ENCODE peak calls at places on chromosomes 11 and 22, in nine cellular contexts. E is GM12878, Z is IMR-90, R is mammary epithelial cell, B is neural progenitor cell, G is GM23248, C is PC-9, J is hepatocyte, O is MM.1S. Y is an unnamed sample.

GRCh38 chr11:10305262-10305963 is 540 bp downstream of the ADM start:
- DNase-seq in E (no peak), Z (peak; percentile 9), R (peak; percentile 56), B (peak; percentile 74), G (peak; percentile 84), C (peak; percentile 34), J (peak; percentile 78), O (peak; percentile 20), Y (peak; percentile 55)

GRCh38 chr11:65777821-65778361 is 2.9 kb downstream of the AP5B1 start:
- DNase-seq in E (no peak), Z (no peak), R (no peak), B (no peak), G (no peak), C (no peak), J (peak; percentile 5), O (no peak), Y (no peak)

GRCh38 chr11:6249822-6250555 is 9.6 kb upstream of the CCKBR start:
- DNase-seq in E (no peak), Z (peak; percentile 85), R (peak; percentile 77), B (no peak), G (peak; percentile 92), C (peak; percentile 45), J (peak; percentile 78), O (no peak), Y (no peak)

GRCh38 chr11:10288316-10288715 is 5.7 kb downstream of the SBF2 start:
- DNase-seq in E (no peak), Z (no peak), R (no peak), B (no peak), G (no peak), C (no peak), J (no peak), O (peak; percentile 20), Y (no peak)

GRCh38 chr11:114346709-114347141 is 50.5 kb downstream of the NNMT start:
- DNase-seq in E (no peak), Z (no peak), R (no peak), B (no peak), G (no peak), C (no peak), J (no peak), O (peak; percentile 21), Y (no peak)

GRCh38 chr22:44726439-44726838 is 24.4 kb downstream of the PRR5 start:
- DNase-seq in E (no peak), Z (no peak), R (no peak), B (no peak), G (no peak), C (no peak), J (no peak), O (no peak), Y (no peak)

GRCh38 chr22:24542641-24543040 is 12.3 kb downstream of the GUCD1 start:
- DNase-seq in E (no peak), Z (no peak), R (no peak), B (no peak), G (no peak), C (no peak), J (no peak), O (no peak), Y (no peak)

GRCh38 chr22:37604074-37604473 is 4.6 kb upstream of the GGA1 start:
- DNase-seq in E (no peak), Z (no peak), R (no peak), B (no peak), G (no peak), C (no peak), J (no peak), O (no peak), Y (no peak)

GRCh38 chr11:120283124-120283523 is 42.0 kb upstream of the TLCD5 start:
- DNase-seq in E (no peak), Z (no peak), R (no peak), B (no peak), G (no peak), C (no peak), J (no peak), O (no peak), Y (no peak)

GRCh38 chr11:120280566-120281160 is 40.7 kb downstream of the POU2F3 start:
- DNase-seq in E (no peak), Z (no peak), R (no peak), B (no peak), G (no peak), C (peak; percentile 54), J (peak; percentile 29), O (no peak), Y (no peak)

GRCh38 chr11:120284272-120284671 is 40.8 kb upstream of the TLCD5 start:
- DNase-seq in E (no peak), Z (no peak), R (no peak), B (no peak), G (no peak), C (no peak), J (no peak), O (no peak), Y (no peak)

GRCh38 chr11:120279490-120279889 is 39.5 kb downstream of the POU2F3 start:
- DNase-seq in E (no peak), Z (no peak), R (no peak), B (no peak), G (no peak), C (peak; percentile 16), J (no peak), O (no peak), Y (no peak)

GRCh38 chr11:120281161-120281795 is 41.3 kb downstream of the POU2F3 start:
- DNase-seq in E (no peak), Z (no peak), R (no peak), B (no peak), G (no peak), C (no peak), J (no peak), O (no peak), Y (no peak)
- H4K20me1 ChIP-seq in E (no peaks in the 10 kb centered on the region), Z (no peaks in the 10 kb centered on the region), R (no peaks in the 10 kb centered on the region), B (no peaks in the 10 kb centered on the region), G (no peaks in the 10 kb centered on the region), C (no peaks in the 10 kb centered on the region), J (no peaks in the 10 kb centered on the region), O (no peaks in the 10 kb centered on the region), Y (no peaks in the 10 kb centered on the region)

GRCh38 chr11:63877658-63878241 is 38.8 kb downstream of the MARK2 start:
- DNase-seq in E (no peak), Z (no peak), R (no peak), B (no peak), G (no peak), C (no peak), J (no peak), O (no peak), Y (no peak)

GRCh38 chr11:63876616-63877015 is 37.7 kb downstream of the MARK2 start:
- DNase-seq in E (no peak), Z (no peak), R (no peak), B (no peak), G (no peak), C (no peak), J (no peak), O (no peak), Y (no peak)

GRCh38 chr11:63880031-63880841 is 36.7 kb downstream of the RCOR2 start:
- DNase-seq in E (no peak), Z (peak; percentile 82), R (peak; percentile 48), B (peak; percentile 28), G (peak; percentile 82), C (no peak), J (no peak), O (no peak), Y (no peak)

GRCh38 chr11:63882555-63883242 is 34.3 kb downstream of the RCOR2 start:
- DNase-seq in E (no peak), Z (no peak), R (no peak), B (peak; percentile 52), G (no peak), C (no peak), J (no peak), O (no peak), Y (peak; percentile 82)

DNA sequence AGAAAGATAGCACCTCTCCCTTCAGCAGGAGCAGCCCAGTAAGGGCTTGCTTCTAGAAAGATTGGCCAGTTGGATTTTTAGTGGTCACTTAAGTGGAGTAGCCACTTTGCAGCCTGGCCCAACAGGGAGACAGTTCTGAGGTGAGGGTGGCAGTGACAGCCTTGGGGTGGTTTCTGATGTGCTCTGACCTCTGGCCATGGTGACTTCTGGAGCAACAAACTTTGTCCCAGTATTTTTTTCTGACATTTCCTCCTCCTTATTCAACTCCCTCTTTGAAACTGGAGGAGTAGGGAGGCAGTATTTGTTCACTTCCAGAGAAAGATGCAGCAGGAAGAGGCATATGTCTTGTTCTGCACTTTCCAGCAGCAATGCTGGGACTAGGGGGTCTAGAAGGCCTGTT is 37.4 kb downstream of the RCOR2 start:
- DNase-seq in E (no peak), Z (no peak), R (no peak), B (no peak), G (no peak), C (no peak), J (no peak), O (no peak), Y (no peak)
- H4K20me1 ChIP-seq in E (peaks cover 9% of the 10 kb centered on the region), Z (peaks cover 84% of the 10 kb centered on the region), R (peaks cover 7% of the 10 kb centered on the region), B (peaks cover 91% of the 10 kb centered on the region), G (peaks cover 15% of the 10 kb centered on the region), C (peaks cover 45% of the 10 kb centered on the region), J (peaks cover 65% of the 10 kb centered on the region), O (no peaks in the 10 kb centered on the region), Y (no peaks in the 10 kb centered on the region)

GRCh38 chr11:69057801-69058200 is 9.1 kb downstream of the TPCN2 start:
- DNase-seq in E (no peak), Z (no peak), R (no peak), B (no peak), G (no peak), C (no peak), J (no peak), O (no peak), Y (no peak)

GRCh38 chr11:69055212-69055586 is 6.5 kb downstream of the TPCN2 start:
- DNase-seq in E (no peak), Z (no peak), R (no peak), B (no peak), G (no peak), C (no peak), J (peak; percentile 82), O (no peak), Y (no peak)

GRCh38 chr11:69057236-69057635 is 8.5 kb downstream of the TPCN2 start:
- DNase-seq in E (no peak), Z (no peak), R (no peak), B (no peak), G (no peak), C (no peak), J (no peak), O (no peak), Y (no peak)

GRCh38 chr11:69054397-69055211 is 5.9 kb downstream of the TPCN2 start:
- DNase-seq in E (no peak), Z (no peak), R (no peak), B (no peak), G (no peak), C (no peak), J (no peak), O (no peak), Y (no peak)

GRCh38 chr11:69055598-69056516 is 7.1 kb downstream of the TPCN2 start:
- DNase-seq in E (peak; percentile 94), Z (no peak), R (no peak), B (no peak), G (no peak), C (no peak), J (no peak), O (peak; percentile 92), Y (no peak)
- H4K20me1 ChIP-seq in E (no peaks in the 10 kb centered on the region), Z (peaks cover 48% of the 10 kb centered on the region), R (no peaks in the 10 kb centered on the region), B (peaks cover 21% of the 10 kb centered on the region), G (no peaks in the 10 kb centered on the region), C (peaks cover 9% of the 10 kb centered on the region), J (peaks cover 3% of the 10 kb centered on the region), O (no peaks in the 10 kb centered on the region), Y (no peaks in the 10 kb centered on the region)

GRCh38 chr11:7591992-7592391 is 78.2 kb downstream of the PPFIBP2 start:
- DNase-seq in E (no peak), Z (no peak), R (no peak), B (no peak), G (no peak), C (no peak), J (no peak), O (no peak), Y (no peak)

GRCh38 chr11:7591107-7591894 is 77.5 kb downstream of the PPFIBP2 start:
- DNase-seq in E (no peak), Z (no peak), R (no peak), B (no peak), G (no peak), C (no peak), J (no peak), O (no peak), Y (no peak)

GRCh38 chr11:7595016-7595869 is 78.1 kb downstream of the CYB5R2 start:
- DNase-seq in E (no peak), Z (no peak), R (no peak), B (peak; percentile 77), G (peak; percentile 63), C (no peak), J (no peak), O (no peak), Y (peak; percentile 53)

GRCh38 chr11:7592706-7593105 is 78.9 kb downstream of the PPFIBP2 start:
- DNase-seq in E (no peak), Z (peak; percentile 37), R (peak; percentile 95), B (no peak), G (peak; percentile 88), C (no peak), J (no peak), O (peak; percentile 33), Y (no peak)

DNA sequence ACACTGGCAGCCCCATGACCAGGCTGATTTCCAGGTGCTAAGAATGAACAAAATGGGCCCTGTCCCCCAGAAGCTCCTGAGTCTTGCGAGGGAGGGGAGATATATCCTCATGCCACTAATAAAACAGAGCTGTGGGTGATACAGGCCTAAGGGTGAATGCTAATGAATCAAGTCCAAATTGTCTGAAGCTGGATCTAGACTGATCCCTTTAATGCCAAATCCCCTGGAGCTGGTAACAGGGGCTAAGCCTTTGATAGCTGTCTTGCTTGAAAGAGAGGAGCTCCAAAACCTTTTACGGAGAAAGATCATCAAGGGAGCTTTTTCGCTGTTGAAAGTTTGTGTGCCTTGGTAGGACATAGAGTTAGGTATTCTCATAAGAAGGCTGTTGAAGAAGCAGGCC is 79.7 kb downstream of the PPFIBP2 start:
- DNase-seq in E (no peak), Z (no peak), R (no peak), B (no peak), G (no peak), C (no peak), J (no peak), O (no peak), Y (no peak)
- H4K20me1 ChIP-seq in E (peaks cover 4% of the 10 kb centered on the region), Z (no peaks in the 10 kb centered on the region), R (no peaks in the 10 kb centered on the region), B (no peaks in the 10 kb centered on the region), G (no peaks in the 10 kb centered on the region), C (no peaks in the 10 kb centered on the region), J (no peaks in the 10 kb centered on the region), O (no peaks in the 10 kb centered on the region), Y (no peaks in the 10 kb centered on the region)